ENCODE peak calls at places on chromosomes 2 and 18, in seven cellular contexts. L is mammary epithelial cell, R is PC-3, X is IMR-90, U is tibial artery, Z is adipocyte, M is HCT116. F is an unnamed sample. For H3K36me3 and H3K4me1, the result is how much of the 10 kb centered on the place peaks cover.

GRCh38 chr2:41489638-41490037 is 558.2 kb upstream of the PKDCC start:
- DNase-seq in L (no peak), U (no peak), X (no peak), Z (no peak), R (no peak), M (no peak), F (no peak)

GRCh38 chr2:200373196-200373595 is 66.7 kb downstream of the SPATS2L start:
- DNase-seq in R (peak), X (no peak), Z (no peak), U (no peak), M (no peak), L (no peak), F (no peak)

GRCh38 chr2:99982744-99983143 is 159.6 kb downstream of the AFF3 start:
- DNase-seq in X (no peak), Z (no peak), U (no peak), R (no peak), M (no peak), L (peak), F (no peak)

GRCh38 chr2:100470898-100471514 is 724 bp downstream of the NMS start:
- DNase-seq in R (no peak), X (peak), M (no peak), Z (peak), L (peak), U (no peak), F (no peak)

GRCh38 chr2:228367356-228367755 is 185.9 kb upstream of the SPHKAP start:
- DNase-seq in X (no peak), Z (no peak), M (no peak), L (no peak), U (no peak), R (no peak), F (no peak)

GRCh38 chr2:1481406-1482252 is 68.4 kb downstream of the TPO start:
- DNase-seq in U (no peak), R (no peak), M (no peak), Z (no peak), X (no peak), L (no peak), F (no peak)

GRCh38 chr2:66438498-66439290 is 3.8 kb downstream of the MEIS1 start:
- DNase-seq in M (no peak), Z (no peak), L (no peak), X (no peak), R (no peak), U (no peak), F (no peak)

GRCh38 chr18:4119127-4119648 is 335.9 kb downstream of the DLGAP1 start:
- DNase-seq in L (no peak), R (no peak), Z (no peak), U (no peak), M (no peak), X (no peak), F (no peak)

GRCh38 chr2:203061346-203061745 is 46.7 kb downstream of the NBEAL1 start:
- DNase-seq in L (no peak), Z (peak), X (peak), M (no peak), R (no peak), U (no peak), F (no peak)

GRCh38 chr2:126107883-126108282 is 548.1 kb upstream of the GYPC start:
- DNase-seq in R (no peak), Z (no peak), X (no peak), L (no peak), U (no peak), M (no peak), F (no peak)

GRCh38 chr2:203905661-203906060 is 30.9 kb upstream of the ICOS start:
- DNase-seq in Z (peak), M (no peak), L (no peak), X (peak), R (no peak), U (no peak), F (no peak)

GRCh38 chr18:28469946-28470345 is 293.0 kb upstream of the CDH2 start:
- DNase-seq in U (no peak), L (peak), R (no peak), X (no peak), M (no peak), Z (no peak), F (no peak)

GRCh38 chr2:133570547-133570946 is 2.3 kb upstream of the NCKAP5 start:
- DNase-seq in M (no peak), R (no peak), Z (no peak), U (no peak), X (no peak), L (no peak), F (no peak)

GRCh38 chr18:79545255-79545654 is 134.3 kb upstream of the CTDP1 start:
- DNase-seq in X (no peak), L (no peak), U (no peak), M (no peak), Z (no peak), R (no peak), F (no peak)

GRCh38 chr2:79630972-79631551 is 118.2 kb downstream of the CTNNA2 start:
- DNase-seq in U (no peak), R (no peak), M (no peak), X (no peak), Z (no peak), L (no peak), F (no peak)

GRCh38 chr2:127541849-127542630 is 6.6 kb downstream of the MYO7B start:
- DNase-seq in X (no peak), Z (no peak), M (no peak), R (no peak), L (no peak), U (no peak), F (no peak)

GRCh38 chr18:54521846-54522245 is 69.2 kb upstream of the DYNAP start:
- DNase-seq in M (no peak), R (no peak), X (no peak), L (no peak), U (no peak), Z (no peak), F (no peak)

GRCh38 chr2:97871096-97871780 is 124.5 kb downstream of the TMEM131 start:
- DNase-seq in Z (peak), R (peak), X (peak), M (peak), L (peak), U (no peak), F (no peak)

GRCh38 chr18:29644276-29644675 is 1398.3 kb downstream of the DSC3 start:
- DNase-seq in X (peak), L (peak), R (peak), M (peak), Z (no peak), U (no peak), F (no peak)

GRCh38 chr2:203619192-203619878 is 84.2 kb upstream of the RAPH1 start:
- DNase-seq in Z (no peak), M (no peak), L (no peak), X (no peak), R (no peak), U (no peak), F (no peak)

GRCh38 chr18:35130236-35130635 is 89.0 kb downstream of the MAPRE2 start:
- DNase-seq in X (no peak), L (no peak), Z (no peak), R (no peak), M (no peak), U (no peak), F (no peak)

GRCh38 chr2:227038550-227039189 is 125.3 kb downstream of the COL4A4 start:
- DNase-seq in R (no peak), U (no peak), X (no peak), Z (no peak), M (no peak), L (no peak), F (no peak)

GRCh38 chr2:230849633-230850357 is 14.9 kb upstream of the ITM2C start:
- DNase-seq in U (no peak), R (peak), Z (peak), X (no peak), M (peak), L (no peak), F (peak)

GRCh38 chr2:36479406-36479805 is 118.6 kb downstream of the FEZ2 start:
- DNase-seq in U (no peak), R (no peak), X (no peak), L (no peak), Z (no peak), M (no peak), F (no peak)

GRCh38 chr2:36478999-36479398 is 119.0 kb downstream of the FEZ2 start:
- DNase-seq in Z (no peak), R (no peak), L (no peak), M (no peak), U (no peak), X (no peak), F (no peak)

GRCh38 chr2:36480028-36480427 is 117.9 kb downstream of the FEZ2 start:
- DNase-seq in X (no peak), Z (no peak), R (no peak), M (no peak), U (no peak), L (no peak), F (no peak)

GRCh38 chr2:36481709-36482108 is 116.3 kb downstream of the FEZ2 start:
- DNase-seq in R (no peak), L (no peak), U (no peak), X (no peak), M (no peak), Z (no peak), F (no peak)

DNA sequence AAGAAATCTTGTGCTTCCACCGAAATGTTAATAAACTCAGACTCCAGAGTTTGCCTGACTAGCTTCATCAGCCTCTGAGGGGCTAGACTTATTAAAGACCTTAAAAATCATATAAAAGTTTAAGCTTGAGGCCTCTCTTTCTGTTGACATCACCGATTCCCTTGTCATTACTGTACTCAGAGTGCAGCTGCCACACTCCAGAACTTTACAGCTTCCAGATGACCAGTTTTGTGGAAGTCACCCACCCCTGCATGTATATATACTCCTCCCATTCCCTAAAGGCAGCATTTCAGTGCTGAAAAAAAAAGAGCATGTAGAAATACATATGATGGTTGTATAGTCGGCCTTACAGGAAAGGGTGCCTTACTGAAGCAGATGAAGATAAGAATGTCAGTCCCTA is 117.4 kb downstream of the FEZ2 start:
- DNase-seq in L (no peak), X (no peak), R (no peak), M (no peak), Z (no peak), U (no peak), F (no peak)
- H3K36me3 ChIP-seq in L (under half), X (under half), R (half or more), M (under half), Z (half or more), U (under half), F (under half)

GRCh38 chr2:9297156-9297555 is 90.5 kb downstream of the ASAP2 start:
- DNase-seq in X (peak), L (no peak), M (no peak), R (no peak), Z (no peak), U (no peak), F (no peak)

GRCh38 chr2:9300214-9300613 is 93.6 kb downstream of the ASAP2 start:
- DNase-seq in U (no peak), X (no peak), Z (no peak), M (no peak), R (no peak), L (peak), F (no peak)

GRCh38 chr2:9297807-9298206 is 91.2 kb downstream of the ASAP2 start:
- DNase-seq in X (no peak), U (no peak), M (no peak), R (no peak), Z (no peak), L (no peak), F (no peak)

GRCh38 chr2:9299444-9300100 is 93.0 kb downstream of the ASAP2 start:
- DNase-seq in X (no peak), L (no peak), U (no peak), M (no peak), R (no peak), Z (no peak), F (no peak)

DNA sequence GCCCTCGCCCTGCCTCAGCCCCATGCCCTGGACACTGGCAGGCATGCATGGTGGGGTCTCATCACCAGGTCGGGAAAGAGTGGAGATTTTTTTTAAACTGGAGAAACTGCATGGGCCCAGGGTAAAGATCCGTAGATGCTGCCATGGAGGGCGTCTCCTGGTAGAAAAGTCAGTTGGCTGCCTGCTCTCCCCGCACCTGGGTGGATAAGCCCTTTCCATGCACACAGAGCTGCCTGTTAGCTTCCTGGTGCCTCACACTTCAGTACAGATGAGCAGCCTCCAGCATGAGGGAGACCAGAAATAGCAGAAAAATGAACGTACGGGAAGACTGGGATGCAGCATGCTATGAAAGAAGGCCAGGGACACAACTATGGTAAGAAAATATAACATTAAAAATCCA is 92.0 kb downstream of the ASAP2 start:
- DNase-seq in U (no peak), M (no peak), L (no peak), Z (no peak), R (no peak), X (no peak), F (no peak)
- H3K4me1 ChIP-seq in U (under half), M (under half), L (under half), Z (under half), R (under half), X (under half), F (under half)

GRCh38 chr18:21841570-21841969 is 101.0 kb downstream of the MIB1 start:
- DNase-seq in R (no peak), X (no peak), Z (no peak), L (no peak), U (no peak), M (no peak), F (no peak)
- H3K36me3 ChIP-seq in R (under half), X (under half), Z (under half), L (under half), U (half or more), M (under half), F (under half)

DNA sequence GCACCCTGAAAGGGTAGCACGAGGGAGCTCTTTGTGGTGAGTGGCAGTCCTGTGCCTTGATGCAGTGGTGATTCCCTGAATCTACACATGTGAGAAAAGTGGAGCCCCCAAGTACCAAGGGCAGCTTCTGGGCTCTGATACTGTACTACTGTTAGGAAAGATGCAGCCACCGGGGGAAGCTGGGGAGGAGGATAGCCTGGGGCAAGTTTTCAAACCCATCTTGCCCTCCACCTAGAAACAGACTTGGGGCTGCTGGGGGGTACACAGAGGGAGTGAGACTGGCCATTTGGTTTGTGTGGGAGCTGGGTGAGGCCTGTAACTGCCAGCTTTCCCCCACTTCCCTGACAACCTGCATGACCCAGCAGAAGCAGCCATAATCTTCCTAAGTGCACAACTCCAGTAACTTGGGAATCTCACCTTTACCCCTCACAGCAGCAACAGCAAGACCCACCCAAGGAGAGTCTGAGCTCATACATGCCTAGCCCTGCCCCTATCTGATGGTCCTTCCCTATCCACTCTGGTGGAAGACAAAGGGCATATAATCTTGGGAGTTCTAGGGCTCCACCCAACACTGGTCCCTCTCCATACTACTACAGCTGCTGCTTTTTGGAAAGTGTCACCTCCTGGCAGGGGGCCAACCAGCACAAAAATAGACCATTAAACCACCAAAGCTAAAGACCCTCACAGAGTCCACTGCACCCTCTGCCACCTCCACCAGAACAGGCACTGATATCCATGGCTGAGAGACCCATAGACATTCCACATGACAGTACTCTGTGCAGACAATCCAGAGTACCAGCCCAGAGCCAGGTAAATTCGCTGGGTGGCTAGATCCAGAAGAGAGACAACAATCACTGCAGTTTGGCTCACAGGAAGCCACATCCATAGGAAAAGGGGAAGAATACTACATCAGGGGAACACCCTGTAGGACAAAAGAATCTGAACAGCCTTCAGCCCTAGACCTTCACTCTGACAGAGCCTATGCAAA is 8.2 kb downstream of the MALL start:
- DNase-seq in L (no peak), M (no peak), X (no peak), Z (no peak), R (peak), U (no peak), F (no peak)
- H3K4me1 ChIP-seq in L (half or more), M (half or more), X (under half), Z (under half), R (half or more), U (under half), F (under half)

F was measured in CD8-positive, alpha-beta memory T cell.